ENCODE peak calls at places on chromosomes 4 and X, in four cellular contexts. One of them, this sample, is unnamed.

GRCh38 chrX:2409796-2410195 is 91.0 kb downstream of the DHRSX start:
- DNase-seq in K562: no peak
- DNase-seq in A549: no peak
- DNase-seq in HepG2: no peak
- DNase-seq in this sample: no peak

GRCh38 chrX:101260435-101260834 is 30.7 kb downstream of the TAF7L start:
- DNase-seq in K562: peak; percentile 42
- DNase-seq in A549: peak; percentile 15
- DNase-seq in HepG2: peak; percentile 9
- DNase-seq in this sample: no peak

GRCh38 chr4:154982187-154983047 is 201.3 kb downstream of the RBM46 start:
- DNase-seq in K562: peak; percentile 42
- DNase-seq in A549: peak; percentile 43
- DNase-seq in HepG2: peak; percentile 32
- DNase-seq in this sample: peak; percentile 15

GRCh38 chrX:109830157-109830703 is 97.2 kb upstream of the ACSL4 start:
- DNase-seq in K562: no peak
- DNase-seq in A549: no peak
- DNase-seq in HepG2: peak; percentile 52
- DNase-seq in this sample: no peak

GRCh38 chr4:95085118-95085833 is 327.5 kb downstream of the BMPR1B start:
- DNase-seq in K562: no peak
- DNase-seq in A549: peak; percentile 81
- DNase-seq in HepG2: no peak
- DNase-seq in this sample: no peak

GRCh38 chrX:2696698-2697215 is 5.7 kb downstream of the CD99 start:
- DNase-seq in K562: peak; percentile 40
- DNase-seq in A549: peak; percentile 35
- DNase-seq in HepG2: no peak
- DNase-seq in this sample: peak; percentile 92

GRCh38 chr4:164536829-164537228 is 217.1 kb upstream of the SMIM31 start:
- DNase-seq in K562: no peak
- DNase-seq in A549: peak; percentile 31
- DNase-seq in HepG2: peak; percentile 2
- DNase-seq in this sample: no peak

GRCh38 chrX:35890699-35891098 is 28.8 kb upstream of the CFAP47 start:
- DNase-seq in K562: peak; percentile 58
- DNase-seq in A549: peak; percentile 79
- DNase-seq in HepG2: peak; percentile 46
- DNase-seq in this sample: no peak

GRCh38 chrX:148470324-148470723 is 30.1 kb upstream of the AFF2 start:
- DNase-seq in K562: no peak
- DNase-seq in A549: no peak
- DNase-seq in HepG2: no peak
- DNase-seq in this sample: no peak

GRCh38 chr4:77010841-77011354 is 61.3 kb downstream of the SEPTIN11 start:
- DNase-seq in K562: no peak
- DNase-seq in A549: no peak
- DNase-seq in HepG2: no peak
- DNase-seq in this sample: no peak

GRCh38 chrX:72348247-72348979 is 42.7 kb upstream of the CITED1 start:
- DNase-seq in K562: peak; percentile 12
- DNase-seq in A549: no peak
- DNase-seq in HepG2: no peak
- DNase-seq in this sample: no peak

GRCh38 chrX:24838624-24839023 is 144.9 kb downstream of the POLA1 start:
- DNase-seq in K562: peak; percentile 43
- DNase-seq in A549: peak; percentile 31
- DNase-seq in HepG2: no peak
- DNase-seq in this sample: peak; percentile 1

GRCh38 chrX:151818828-151819227 is 84.3 kb downstream of the CNGA2 start:
- DNase-seq in K562: no peak
- DNase-seq in A549: no peak
- DNase-seq in HepG2: no peak
- DNase-seq in this sample: no peak

GRCh38 chr4:164802301-164802700 is 48.4 kb downstream of the SMIM31 start:
- DNase-seq in K562: no peak
- DNase-seq in A549: no peak
- DNase-seq in HepG2: no peak
- DNase-seq in this sample: no peak

GRCh38 chr4:6917445-6918241 is 8.0 kb downstream of the TBC1D14 start:
- DNase-seq in K562: peak; percentile 92
- DNase-seq in A549: peak; percentile 84
- DNase-seq in HepG2: peak; percentile 95
- DNase-seq in this sample: no peak

GRCh38 chrX:126982158-126982557 is 162.6 kb downstream of the PRR32 start:
- DNase-seq in K562: no peak
- DNase-seq in A549: no peak
- DNase-seq in HepG2: no peak
- DNase-seq in this sample: no peak

GRCh38 chrX:78517124-78517523 is 142.0 kb downstream of the RTL3 start:
- DNase-seq in K562: no peak
- DNase-seq in A549: no peak
- DNase-seq in HepG2: no peak
- DNase-seq in this sample: peak; percentile 40

GRCh38 chr4:101155859-101156430 is 191.4 kb downstream of the PPP3CA start:
- DNase-seq in K562: no peak
- DNase-seq in A549: no peak
- DNase-seq in HepG2: no peak
- DNase-seq in this sample: no peak

GRCh38 chr4:76208005-76208765 is 5.4 kb downstream of the SCARB2 start:
- DNase-seq in K562: peak; percentile 47
- DNase-seq in A549: peak; percentile 63
- DNase-seq in HepG2: peak; percentile 85
- DNase-seq in this sample: no peak

GRCh38 chr4:26542996-26543395 is 40.9 kb upstream of the TBC1D19 start:
- DNase-seq in K562: no peak
- DNase-seq in A549: no peak
- DNase-seq in HepG2: no peak
- DNase-seq in this sample: no peak

GRCh38 chrX:40950546-40950945 is 134.7 kb upstream of the USP9X start:
- DNase-seq in K562: no peak
- DNase-seq in A549: no peak
- DNase-seq in HepG2: no peak
- DNase-seq in this sample: no peak

GRCh38 chr4:80195441-80196139 is 1.7 kb upstream of the PRDM8 start:
- DNase-seq in K562: no peak
- DNase-seq in A549: no peak
- DNase-seq in HepG2: no peak
- DNase-seq in this sample: no peak

GRCh38 chrX:9369802-9370291 is 95.0 kb upstream of the TBL1X start:
- DNase-seq in K562: no peak
- DNase-seq in A549: no peak
- DNase-seq in HepG2: no peak
- DNase-seq in this sample: no peak

GRCh38 chr4:142656178-142656577 is 189.9 kb downstream of the INPP4B start:
- DNase-seq in K562: no peak
- DNase-seq in A549: peak; percentile 30
- DNase-seq in HepG2: no peak
- DNase-seq in this sample: no peak

GRCh38 chr4:14018191-14018853 is 390.8 kb upstream of the BOD1L1 start:
- DNase-seq in K562: no peak
- DNase-seq in A549: no peak
- DNase-seq in HepG2: no peak
- DNase-seq in this sample: no peak

GRCh38 chr4:138861130-138861529 is 154.5 kb upstream of the NOCT start:
- DNase-seq in K562: no peak
- DNase-seq in A549: no peak
- DNase-seq in HepG2: no peak
- DNase-seq in this sample: no peak

GRCh38 chr4:45931151-45931550 is 192.7 kb downstream of the GABRG1 start:
- DNase-seq in K562: no peak
- DNase-seq in A549: no peak
- DNase-seq in HepG2: no peak
- DNase-seq in this sample: no peak

GRCh38 chr4:110518889-110519490 is 43.0 kb downstream of the ENPEP start:
- DNase-seq in K562: peak; percentile 28
- DNase-seq in A549: peak; percentile 11
- DNase-seq in HepG2: peak; percentile 12
- DNase-seq in this sample: no peak

GRCh38 chrX:105126201-105126600 is 94.3 kb downstream of the TEX13A start:
- DNase-seq in K562: no peak
- DNase-seq in A549: no peak
- DNase-seq in HepG2: no peak
- DNase-seq in this sample: no peak

GRCh38 chrX:13216139-13216538 is 103.7 kb downstream of the ATXN3L start:
- DNase-seq in K562: no peak
- DNase-seq in A549: no peak
- DNase-seq in HepG2: no peak
- DNase-seq in this sample: no peak

GRCh38 chrX:150663061-150663460 is 30.1 kb upstream of the MTMR1 start:
- DNase-seq in K562: no peak
- DNase-seq in A549: no peak
- DNase-seq in HepG2: no peak
- DNase-seq in this sample: no peak

GRCh38 chrX:119468186-119468929 is at the start of gene SLC25A5:
- DNase-seq in K562: peak; percentile 92
- DNase-seq in A549: peak; percentile 88
- DNase-seq in HepG2: peak; percentile 75
- DNase-seq in this sample: peak; percentile 49

GRCh38 chrX:119467842-119468185 is 430 bp upstream of the SLC25A5 start:
- DNase-seq in K562: no peak
- DNase-seq in A549: no peak
- DNase-seq in HepG2: no peak
- DNase-seq in this sample: no peak

GRCh38 chrX:119467433-119467832 is 811 bp upstream of the SLC25A5 start:
- DNase-seq in K562: no peak
- DNase-seq in A549: no peak
- DNase-seq in HepG2: no peak
- DNase-seq in this sample: no peak

GRCh38 chrX:119466970-119467369 is 1.3 kb upstream of the SLC25A5 start:
- DNase-seq in K562: no peak
- DNase-seq in A549: no peak
- DNase-seq in HepG2: no peak
- DNase-seq in this sample: no peak

GRCh38 chrX:119468930-119469635 is 839 bp downstream of the SLC25A5 start:
- DNase-seq in K562: peak; percentile 94
- DNase-seq in A549: peak; percentile 84
- DNase-seq in HepG2: peak; percentile 45
- DNase-seq in this sample: peak; percentile 35
- TF ChIP-seq POLR2AphosphoS2 in K562: no peak
- TF ChIP-seq POLR2AphosphoS2 in A549: no peak
- TF ChIP-seq POLR2AphosphoS2 in HepG2: no peak
- TF ChIP-seq POLR2AphosphoS2 in this sample: no peak

DNA sequence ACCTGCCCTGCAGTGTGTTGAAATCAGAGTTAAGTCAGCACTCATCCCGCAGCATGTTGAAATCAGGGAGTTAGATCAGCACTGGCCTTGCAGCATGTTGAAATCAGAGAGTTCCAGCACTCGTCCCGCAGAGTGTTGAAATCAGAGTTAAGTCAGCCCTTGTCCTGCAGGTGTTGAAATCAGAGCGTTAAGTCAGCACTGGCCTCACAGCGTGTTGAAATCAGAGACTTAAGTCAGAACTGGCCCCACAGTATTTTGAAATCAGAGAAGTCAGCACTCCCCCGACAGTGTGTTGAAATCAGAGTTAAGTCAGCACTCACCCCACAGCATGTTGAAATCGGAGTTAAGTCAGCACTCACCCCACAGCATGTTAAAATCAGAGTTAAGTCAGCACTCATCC is 10.9 kb upstream of the UVSSA start:
- DNase-seq in K562: no peak
- DNase-seq in A549: peak; percentile 17
- DNase-seq in HepG2: peak; percentile 66
- DNase-seq in this sample: no peak
- TF ChIP-seq POLR2AphosphoS2 in K562: no peak
- TF ChIP-seq POLR2AphosphoS2 in A549: no peak
- TF ChIP-seq POLR2AphosphoS2 in HepG2: no peak
- TF ChIP-seq POLR2AphosphoS2 in this sample: no peak

GRCh38 chr4:169268951-169269781 is 1.6 kb downstream of the SH3RF1 start:
- DNase-seq in K562: no peak
- DNase-seq in A549: peak; percentile 58
- DNase-seq in HepG2: peak; percentile 75
- DNase-seq in this sample: no peak
- TF ChIP-seq POLR2AphosphoS2 in K562: no peak
- TF ChIP-seq POLR2AphosphoS2 in A549: no peak
- TF ChIP-seq POLR2AphosphoS2 in HepG2: no peak
- TF ChIP-seq POLR2AphosphoS2 in this sample: no peak

GRCh38 chr4:170089743-170090666 is at the start of gene AADAT:
- DNase-seq in K562: peak; percentile 42
- DNase-seq in A549: peak; percentile 81
- DNase-seq in HepG2: peak; percentile 81
- DNase-seq in this sample: no peak
- TF ChIP-seq POLR2AphosphoS2 in K562: no peak
- TF ChIP-seq POLR2AphosphoS2 in A549: no peak
- TF ChIP-seq POLR2AphosphoS2 in HepG2: no peak
- TF ChIP-seq POLR2AphosphoS2 in this sample: no peak